ENCODE peak calls at places on chromosomes 2 and 18, in eight cellular contexts. One of them, this sample, is unnamed.
A peak's percentile ranks its signal among the peaks of the same experiment; 100 is the strongest.

GRCh38 chr18:70132999-70133398 is 72.5 kb downstream of the RTTN start:
- DNase-seq in HCT116: no peak
- DNase-seq in neural progenitor cell: no peak
- DNase-seq in IMR-90: peak; percentile 98
- DNase-seq in HepG2: peak; percentile 10
- DNase-seq in mesenchymal stem cell: peak; percentile 94
- DNase-seq in H9: no peak
- DNase-seq in osteoblast: peak; percentile 77
- DNase-seq in this sample: peak; percentile 96

GRCh38 chr2:65329551-65329950 is 101.9 kb downstream of the ACTR2 start:
- DNase-seq in HCT116: no peak
- DNase-seq in neural progenitor cell: no peak
- DNase-seq in IMR-90: no peak
- DNase-seq in HepG2: no peak
- DNase-seq in mesenchymal stem cell: no peak
- DNase-seq in H9: no peak
- DNase-seq in osteoblast: no peak
- DNase-seq in this sample: no peak

GRCh38 chr2:6946722-6947121 is 29.5 kb downstream of the RNF144A start:
- DNase-seq in HCT116: no peak
- DNase-seq in neural progenitor cell: no peak
- DNase-seq in IMR-90: peak; percentile 68
- DNase-seq in HepG2: no peak
- DNase-seq in mesenchymal stem cell: peak; percentile 93
- DNase-seq in H9: no peak
- DNase-seq in osteoblast: peak; percentile 86
- DNase-seq in this sample: peak; percentile 89

GRCh38 chr2:132881540-132881939 is 211.5 kb upstream of the LYPD1 start:
- DNase-seq in HCT116: no peak
- DNase-seq in neural progenitor cell: no peak
- DNase-seq in IMR-90: no peak
- DNase-seq in HepG2: no peak
- DNase-seq in mesenchymal stem cell: no peak
- DNase-seq in H9: no peak
- DNase-seq in osteoblast: no peak
- DNase-seq in this sample: no peak

GRCh38 chr2:239278941-239279365 is 121.9 kb downstream of the HDAC4 start:
- DNase-seq in HCT116: peak; percentile 42
- DNase-seq in neural progenitor cell: no peak
- DNase-seq in IMR-90: no peak
- DNase-seq in HepG2: no peak
- DNase-seq in mesenchymal stem cell: peak; percentile 58
- DNase-seq in H9: no peak
- DNase-seq in osteoblast: peak; percentile 93
- DNase-seq in this sample: peak; percentile 80

GRCh38 chr18:12744103-12744502 is 41.3 kb downstream of the PSMG2 start:
- DNase-seq in HCT116: peak; percentile 42
- DNase-seq in neural progenitor cell: no peak
- DNase-seq in IMR-90: peak; percentile 84
- DNase-seq in HepG2: peak; percentile 64
- DNase-seq in mesenchymal stem cell: peak; percentile 71
- DNase-seq in H9: no peak
- DNase-seq in osteoblast: peak; percentile 95
- DNase-seq in this sample: peak; percentile 88

GRCh38 chr2:238601433-238602222 is 174.9 kb downstream of the ASB1 start:
- DNase-seq in HCT116: no peak
- DNase-seq in neural progenitor cell: no peak
- DNase-seq in IMR-90: peak; percentile 28
- DNase-seq in HepG2: no peak
- DNase-seq in mesenchymal stem cell: peak; percentile 27
- DNase-seq in H9: no peak
- DNase-seq in osteoblast: peak; percentile 79
- DNase-seq in this sample: peak; percentile 92

GRCh38 chr2:111252436-111252835 is 131.7 kb downstream of the BCL2L11 start:
- DNase-seq in HCT116: no peak
- DNase-seq in neural progenitor cell: no peak
- DNase-seq in IMR-90: peak; percentile 25
- DNase-seq in HepG2: no peak
- DNase-seq in mesenchymal stem cell: no peak
- DNase-seq in H9: no peak
- DNase-seq in osteoblast: no peak
- DNase-seq in this sample: no peak

GRCh38 chr2:7672027-7672684 is 754.9 kb downstream of the RNF144A start:
- DNase-seq in HCT116: peak; percentile 54
- DNase-seq in neural progenitor cell: peak; percentile 83
- DNase-seq in IMR-90: peak; percentile 35
- DNase-seq in HepG2: peak; percentile 49
- DNase-seq in mesenchymal stem cell: peak; percentile 33
- DNase-seq in H9: peak; percentile 91
- DNase-seq in osteoblast: peak; percentile 23
- DNase-seq in this sample: peak; percentile 8

GRCh38 chr2:221716434-221717303 is 144.6 kb upstream of the EPHA4 start:
- DNase-seq in HCT116: no peak
- DNase-seq in neural progenitor cell: no peak
- DNase-seq in IMR-90: peak; percentile 34
- DNase-seq in HepG2: no peak
- DNase-seq in mesenchymal stem cell: no peak
- DNase-seq in H9: no peak
- DNase-seq in osteoblast: no peak
- DNase-seq in this sample: peak; percentile 82

GRCh38 chr18:44341759-44342158 is 338.9 kb upstream of the SETBP1 start:
- DNase-seq in HCT116: no peak
- DNase-seq in neural progenitor cell: no peak
- DNase-seq in IMR-90: no peak
- DNase-seq in HepG2: no peak
- DNase-seq in mesenchymal stem cell: no peak
- DNase-seq in H9: no peak
- DNase-seq in osteoblast: no peak
- DNase-seq in this sample: peak; percentile 42

GRCh38 chr2:88055049-88055435 is 541 bp downstream of the KRCC1 start:
- DNase-seq in HCT116: no peak
- DNase-seq in neural progenitor cell: no peak
- DNase-seq in IMR-90: peak; percentile 34
- DNase-seq in HepG2: no peak
- DNase-seq in mesenchymal stem cell: peak; percentile 51
- DNase-seq in H9: no peak
- DNase-seq in osteoblast: peak; percentile 46
- DNase-seq in this sample: peak; percentile 62

GRCh38 chr2:11123856-11124759 is 31.2 kb upstream of the SLC66A3 start:
- DNase-seq in HCT116: peak; percentile 62
- DNase-seq in neural progenitor cell: peak; percentile 78
- DNase-seq in IMR-90: peak; percentile 44
- DNase-seq in HepG2: peak; percentile 43
- DNase-seq in mesenchymal stem cell: peak; percentile 40
- DNase-seq in H9: peak; percentile 82
- DNase-seq in osteoblast: peak; percentile 85
- DNase-seq in this sample: peak; percentile 73

GRCh38 chr2:235496239-235496621 is 2.4 kb downstream of the AGAP1 start:
- DNase-seq in HCT116: no peak
- DNase-seq in neural progenitor cell: no peak
- DNase-seq in IMR-90: peak; percentile 62
- DNase-seq in HepG2: no peak
- DNase-seq in mesenchymal stem cell: peak; percentile 37
- DNase-seq in H9: no peak
- DNase-seq in osteoblast: no peak
- DNase-seq in this sample: peak; percentile 71

GRCh38 chr18:59900222-59901128 is 679 bp downstream of the PMAIP1 start:
- DNase-seq in HCT116: no peak
- DNase-seq in neural progenitor cell: peak; percentile 70
- DNase-seq in IMR-90: peak; percentile 85
- DNase-seq in HepG2: no peak
- DNase-seq in mesenchymal stem cell: peak; percentile 92
- DNase-seq in H9: peak; percentile 62
- DNase-seq in osteoblast: peak; percentile 83
- DNase-seq in this sample: peak; percentile 71

GRCh38 chr2:37543967-37544366 is 127.5 kb downstream of the CDC42EP3 start:
- DNase-seq in HCT116: no peak
- DNase-seq in neural progenitor cell: no peak
- DNase-seq in IMR-90: no peak
- DNase-seq in HepG2: no peak
- DNase-seq in mesenchymal stem cell: no peak
- DNase-seq in H9: no peak
- DNase-seq in osteoblast: no peak
- DNase-seq in this sample: no peak

GRCh38 chr18:56202567-56203136 is 435.7 kb downstream of the TXNL1 start:
- DNase-seq in HCT116: no peak
- DNase-seq in neural progenitor cell: no peak
- DNase-seq in IMR-90: peak; percentile 4
- DNase-seq in HepG2: no peak
- DNase-seq in mesenchymal stem cell: no peak
- DNase-seq in H9: no peak
- DNase-seq in osteoblast: peak; percentile 10
- DNase-seq in this sample: peak; percentile 9

GRCh38 chr18:13264091-13264777 is 45.7 kb downstream of the LDLRAD4 start:
- DNase-seq in HCT116: no peak
- DNase-seq in neural progenitor cell: no peak
- DNase-seq in IMR-90: no peak
- DNase-seq in HepG2: no peak
- DNase-seq in mesenchymal stem cell: no peak
- DNase-seq in H9: peak; percentile 12
- DNase-seq in osteoblast: no peak
- DNase-seq in this sample: no peak

GRCh38 chr18:24014986-24015896 is 687 bp downstream of the TTC39C start:
- DNase-seq in HCT116: no peak
- DNase-seq in neural progenitor cell: peak; percentile 68
- DNase-seq in IMR-90: peak; percentile 76
- DNase-seq in HepG2: peak; percentile 13
- DNase-seq in mesenchymal stem cell: peak; percentile 78
- DNase-seq in H9: peak; percentile 51
- DNase-seq in osteoblast: peak; percentile 95
- DNase-seq in this sample: peak; percentile 93

DNA sequence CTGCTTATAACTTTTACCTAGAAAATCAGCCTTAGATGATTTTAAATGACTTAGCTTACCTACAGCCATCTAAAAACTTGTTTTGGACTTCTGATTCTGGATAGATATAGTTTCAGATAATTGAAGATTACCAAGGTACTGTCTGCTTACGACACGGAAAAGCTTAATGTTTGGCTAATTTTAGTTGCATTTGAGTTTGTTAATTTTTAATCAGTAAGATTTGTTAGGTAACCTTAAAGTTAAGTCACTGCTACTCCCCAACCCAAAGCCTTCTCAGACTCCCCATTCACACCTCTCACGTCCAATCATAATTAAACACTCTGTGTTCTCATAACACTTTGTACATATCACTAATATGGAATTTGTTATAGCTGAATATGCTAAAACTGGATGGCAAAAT is 190.6 kb upstream of the VWC2L start:
- DNase-seq in HCT116: no peak
- DNase-seq in neural progenitor cell: no peak
- DNase-seq in IMR-90: no peak
- DNase-seq in HepG2: no peak
- DNase-seq in mesenchymal stem cell: no peak
- DNase-seq in H9: no peak
- DNase-seq in osteoblast: peak; percentile 0
- DNase-seq in this sample: no peak
- H2AFZ ChIP-seq in HCT116: no peak overlapping the region
- H2AFZ ChIP-seq in neural progenitor cell: no peak overlapping the region
- H2AFZ ChIP-seq in IMR-90: no peak overlapping the region
- H2AFZ ChIP-seq in HepG2: no peak overlapping the region
- H2AFZ ChIP-seq in mesenchymal stem cell: no peak overlapping the region
- H2AFZ ChIP-seq in H9: no peak overlapping the region
- H2AFZ ChIP-seq in osteoblast: no peak overlapping the region
- H2AFZ ChIP-seq in this sample: no peak overlapping the region

DNA sequence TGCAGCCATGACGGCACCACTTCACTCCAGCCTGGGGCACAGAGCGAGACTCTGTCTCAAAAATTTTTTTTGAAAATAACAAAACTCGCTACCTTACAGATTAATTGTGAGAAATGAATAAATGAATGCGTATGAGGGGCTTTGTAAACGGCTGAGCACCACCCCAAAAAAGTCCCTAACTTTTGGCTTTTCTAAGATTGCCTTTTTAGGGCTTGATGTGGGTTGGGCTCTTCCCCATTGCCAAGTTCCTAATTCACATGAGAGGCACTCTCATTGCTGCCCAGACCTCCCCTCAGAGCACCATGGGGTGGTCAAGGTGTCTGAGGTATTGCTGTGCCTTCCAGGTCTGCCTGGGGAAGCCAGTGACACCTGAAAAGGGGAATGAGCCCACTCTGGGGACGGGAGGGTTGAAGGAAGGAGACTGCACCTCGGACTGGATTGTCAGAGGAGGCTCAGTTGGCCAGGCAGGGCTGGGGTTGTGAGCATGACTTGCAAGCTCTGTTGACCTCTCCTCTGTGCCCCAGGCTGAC is 186.4 kb downstream of the PRKCE start:
- DNase-seq in HCT116: no peak
- DNase-seq in neural progenitor cell: no peak
- DNase-seq in IMR-90: no peak
- DNase-seq in HepG2: no peak
- DNase-seq in mesenchymal stem cell: no peak
- DNase-seq in H9: no peak
- DNase-seq in osteoblast: no peak
- DNase-seq in this sample: no peak
- H3K4me1 ChIP-seq in HCT116: no peaks in the 10 kb centered on the region
- H3K4me1 ChIP-seq in neural progenitor cell: peaks cover 38% of the 10 kb centered on the region
- H3K4me1 ChIP-seq in IMR-90: peaks cover 4% of the 10 kb centered on the region
- H3K4me1 ChIP-seq in HepG2: no peaks in the 10 kb centered on the region
- H3K4me1 ChIP-seq in mesenchymal stem cell: peaks cover 2% of the 10 kb centered on the region
- H3K4me1 ChIP-seq in H9: no peaks in the 10 kb centered on the region
- H3K4me1 ChIP-seq in osteoblast: peaks cover 16% of the 10 kb centered on the region
- H3K4me1 ChIP-seq in this sample: peaks cover 15% of the 10 kb centered on the region

DNA sequence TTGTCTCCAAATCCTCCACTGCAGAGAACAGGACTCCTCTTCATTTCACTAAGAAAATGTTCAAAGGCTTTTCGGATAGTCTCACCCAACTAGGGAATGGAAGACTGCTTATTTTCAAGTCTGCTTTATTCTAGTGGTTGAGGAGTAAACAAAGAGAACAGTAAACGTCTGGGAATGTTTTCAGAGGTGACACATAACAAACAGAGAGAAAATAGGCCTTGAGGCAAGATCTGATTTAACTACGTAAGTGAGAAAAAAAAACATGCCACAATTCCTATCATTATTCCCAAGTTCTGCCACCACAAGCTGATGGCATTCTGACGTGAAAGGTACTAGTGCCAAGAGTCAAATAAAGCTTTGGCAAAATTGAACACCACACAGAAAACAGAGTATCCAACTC is 16.7 kb upstream of the WIPF1 start:
- DNase-seq in HCT116: no peak
- DNase-seq in neural progenitor cell: no peak
- DNase-seq in IMR-90: peak; percentile 81
- DNase-seq in HepG2: no peak
- DNase-seq in mesenchymal stem cell: peak; percentile 94
- DNase-seq in H9: no peak
- DNase-seq in osteoblast: peak; percentile 67
- DNase-seq in this sample: peak; percentile 92
- H2AFZ ChIP-seq in HCT116: no peak overlapping the region
- H2AFZ ChIP-seq in neural progenitor cell: no peak overlapping the region
- H2AFZ ChIP-seq in IMR-90: no peak overlapping the region
- H2AFZ ChIP-seq in HepG2: no peak overlapping the region
- H2AFZ ChIP-seq in mesenchymal stem cell: no peak overlapping the region
- H2AFZ ChIP-seq in H9: no peak overlapping the region
- H2AFZ ChIP-seq in osteoblast: no peak overlapping the region
- H2AFZ ChIP-seq in this sample: no peak overlapping the region

DNA sequence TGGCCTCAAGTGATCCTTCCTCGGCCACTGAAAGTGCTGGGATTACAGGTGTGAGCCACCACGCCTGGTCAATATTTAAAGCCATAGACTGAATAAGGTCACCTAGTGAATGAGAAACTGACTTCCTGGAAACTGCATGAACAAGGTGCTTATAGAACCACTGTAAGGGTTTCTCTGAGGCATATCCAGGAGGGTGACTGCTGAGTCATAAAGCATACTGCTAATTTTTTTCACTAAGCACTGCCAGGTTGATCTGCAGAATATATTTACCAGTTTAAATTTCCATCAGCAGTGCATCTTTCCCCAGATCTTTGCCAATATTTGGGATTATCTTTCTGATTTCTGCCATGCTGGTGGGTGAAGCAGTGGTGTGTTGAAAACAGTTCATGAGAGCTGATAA is 4.3 kb upstream of the CLIP4 start:
- DNase-seq in HCT116: no peak
- DNase-seq in neural progenitor cell: no peak
- DNase-seq in IMR-90: peak; percentile 36
- DNase-seq in HepG2: no peak
- DNase-seq in mesenchymal stem cell: no peak
- DNase-seq in H9: no peak
- DNase-seq in osteoblast: no peak
- DNase-seq in this sample: peak; percentile 60
- H3K4me1 ChIP-seq in HCT116: peaks cover 25% of the 10 kb centered on the region
- H3K4me1 ChIP-seq in neural progenitor cell: peaks cover 7% of the 10 kb centered on the region
- H3K4me1 ChIP-seq in IMR-90: peaks cover 28% of the 10 kb centered on the region
- H3K4me1 ChIP-seq in HepG2: peaks cover 30% of the 10 kb centered on the region
- H3K4me1 ChIP-seq in mesenchymal stem cell: peaks cover 10% of the 10 kb centered on the region
- H3K4me1 ChIP-seq in H9: no peaks in the 10 kb centered on the region
- H3K4me1 ChIP-seq in osteoblast: peaks cover 43% of the 10 kb centered on the region
- H3K4me1 ChIP-seq in this sample: peaks cover 31% of the 10 kb centered on the region